ENCODE peak calls at places on chromosomes 3 and 15, in six cellular contexts. Q, N, H, O, J and A are unnamed samples.

GRCh38 chr15:71755571-71755970 is 54.8 kb upstream of the NR2E3 start:
- DNase-seq in Q (no peak), N (no peak), H (no peak), O (no peak), J (no peak), A (no peak)

GRCh38 chr15:88385078-88385700 is 82.0 kb downstream of the MRPL46 start:
- DNase-seq in Q (no peak), N (no peak), H (peak), O (peak), J (no peak), A (no peak)

GRCh38 chr3:97970929-97971460 is 1.2 kb downstream of the RIOX2 start:
- DNase-seq in Q (no peak), N (no peak), H (no peak), O (no peak), J (no peak), A (no peak)

GRCh38 chr15:91109885-91110284 is 9.8 kb downstream of the SV2B start:
- DNase-seq in Q (no peak), N (no peak), H (no peak), O (no peak), J (no peak), A (no peak)

GRCh38 chr15:70488002-70488605 is 275.3 kb downstream of the UACA start:
- DNase-seq in Q (peak), N (no peak), H (peak), O (peak), J (peak), A (peak)

GRCh38 chr3:49674491-49674983 is 386 bp downstream of the APEH start:
- DNase-seq in Q (no peak), N (no peak), H (no peak), O (no peak), J (no peak), A (no peak)

GRCh38 chr3:115279939-115280338 is 132.9 kb upstream of the ZBTB20 start:
- DNase-seq in Q (no peak), N (no peak), H (peak), O (no peak), J (no peak), A (no peak)

GRCh38 chr15:78533331-78533730 is 6.9 kb upstream of the PSMA4 start:
- DNase-seq in Q (no peak), N (no peak), H (no peak), O (no peak), J (no peak), A (no peak)

GRCh38 chr3:61929631-61930030 is 368.3 kb downstream of the PTPRG start:
- DNase-seq in Q (no peak), N (no peak), H (no peak), O (peak), J (no peak), A (no peak)

GRCh38 chr3:122572940-122573412 is 4.5 kb upstream of the PARP15 start:
- DNase-seq in Q (no peak), N (peak), H (peak), O (peak), J (no peak), A (no peak)

GRCh38 chr15:97168704-97169475 is 791.6 kb upstream of the ARRDC4 start:
- DNase-seq in Q (no peak), N (no peak), H (no peak), O (peak), J (no peak), A (no peak)

GRCh38 chr3:126959921-126960603 is 22.9 kb upstream of the PLXNA1 start:
- DNase-seq in Q (peak), N (no peak), H (peak), O (peak), J (no peak), A (peak)

GRCh38 chr15:68389936-68390790 is 41.8 kb downstream of the ITGA11 start:
- DNase-seq in Q (no peak), N (no peak), H (no peak), O (peak), J (no peak), A (no peak)

GRCh38 chr3:6250167-6250566 is 610.7 kb upstream of the GRM7 start:
- DNase-seq in Q (no peak), N (no peak), H (no peak), O (no peak), J (no peak), A (no peak)
- H3K4me3 ChIP-seq in Q (no peak), N (no peak), H (no peak), O (no peak), J (no peak), A (no peak)

GRCh38 chr15:55991841-55992768 is 1.3 kb downstream of the NEDD4 start:
- DNase-seq in Q (no peak), N (no peak), H (peak), O (no peak), J (no peak), A (no peak)
- H3K4me3 ChIP-seq in Q (peak), N (no peak), H (peak), O (peak), J (peak), A (peak)

GRCh38 chr3:185283374-185283935 is 29.6 kb upstream of the EHHADH start:
- DNase-seq in Q (no peak), N (no peak), H (peak), O (no peak), J (no peak), A (no peak)

GRCh38 chr3:185282696-185283373 is 29.0 kb upstream of the EHHADH start:
- DNase-seq in Q (peak), N (peak), H (peak), O (peak), J (peak), A (peak)

GRCh38 chr3:185276415-185276814 is 22.6 kb upstream of the EHHADH start:
- DNase-seq in Q (no peak), N (no peak), H (no peak), O (no peak), J (no peak), A (no peak)

GRCh38 chr3:185279582-185280138 is 25.8 kb upstream of the EHHADH start:
- DNase-seq in Q (no peak), N (no peak), H (no peak), O (no peak), J (no peak), A (no peak)

DNA sequence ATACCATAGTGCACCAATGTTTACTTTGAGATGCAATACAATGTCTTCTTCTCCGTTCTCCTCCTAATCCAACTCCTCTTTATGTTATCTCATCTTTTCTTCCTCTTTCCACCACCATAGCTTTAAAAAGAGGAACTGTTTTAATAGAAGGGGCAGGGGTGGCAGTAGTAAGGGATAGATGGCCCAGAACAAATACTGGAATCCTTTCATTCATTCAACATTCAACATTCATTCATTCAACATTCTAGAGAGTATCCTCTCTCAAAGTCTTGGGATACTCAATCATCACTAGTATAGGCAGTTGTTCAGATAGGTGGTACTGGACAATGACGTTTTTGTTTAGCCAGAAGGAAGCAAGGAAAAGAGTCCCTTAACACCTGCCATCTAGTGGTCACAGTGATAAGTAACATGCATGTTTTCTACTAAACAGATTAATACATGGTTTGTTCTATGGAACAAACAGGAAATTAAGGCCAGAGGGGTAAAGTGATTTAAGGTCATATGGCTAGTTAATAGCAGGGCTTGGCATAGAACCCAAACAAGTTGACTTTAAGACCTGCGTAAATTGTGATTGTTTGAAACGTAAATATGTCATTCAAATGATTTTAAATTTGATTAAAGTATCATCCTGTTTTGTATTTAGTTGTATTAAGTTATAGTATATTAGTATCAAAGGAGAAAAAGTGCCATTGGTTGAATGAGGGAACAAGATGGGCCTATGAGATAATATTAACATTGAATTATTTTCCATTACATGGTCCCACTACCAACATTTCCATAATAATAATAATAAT is 26.9 kb upstream of the EHHADH start:
- DNase-seq in Q (peak), N (peak), H (peak), O (no peak), J (no peak), A (peak)
- H3K4me3 ChIP-seq in Q (no peak), N (no peak), H (no peak), O (no peak), J (no peak), A (no peak)

DNA sequence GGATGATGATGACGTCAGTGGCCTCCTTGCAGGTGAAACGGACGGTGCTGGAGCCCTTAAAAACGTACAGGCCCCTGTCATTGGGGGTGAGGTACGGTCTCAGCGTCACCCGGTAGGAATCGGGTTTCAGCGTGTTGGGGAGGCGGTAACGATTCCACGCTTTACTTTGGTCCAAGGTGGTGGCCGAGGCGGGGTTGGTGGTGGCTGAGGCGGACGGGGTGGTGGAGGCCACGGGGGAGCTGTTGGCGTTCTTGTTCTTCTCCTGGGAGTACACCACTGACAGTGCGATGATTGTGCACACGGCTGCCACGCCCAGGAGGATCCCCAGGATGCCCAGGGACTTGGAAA is 8.5 kb downstream of the ANPEP start:
- DNase-seq in Q (no peak), N (no peak), H (no peak), O (no peak), J (no peak), A (no peak)
- H3K4me3 ChIP-seq in Q (no peak), N (no peak), H (no peak), O (no peak), J (no peak), A (no peak)

GRCh38 chr3:70431906-70432305 is 119.5 kb upstream of the MDFIC2 start:
- DNase-seq in Q (no peak), N (no peak), H (peak), O (no peak), J (no peak), A (no peak)

GRCh38 chr3:70433091-70433490 is 120.7 kb upstream of the MDFIC2 start:
- DNase-seq in Q (no peak), N (no peak), H (peak), O (no peak), J (no peak), A (no peak)
- H3K4me3 ChIP-seq in Q (no peak), N (no peak), H (no peak), O (no peak), J (no peak), A (no peak)

DNA sequence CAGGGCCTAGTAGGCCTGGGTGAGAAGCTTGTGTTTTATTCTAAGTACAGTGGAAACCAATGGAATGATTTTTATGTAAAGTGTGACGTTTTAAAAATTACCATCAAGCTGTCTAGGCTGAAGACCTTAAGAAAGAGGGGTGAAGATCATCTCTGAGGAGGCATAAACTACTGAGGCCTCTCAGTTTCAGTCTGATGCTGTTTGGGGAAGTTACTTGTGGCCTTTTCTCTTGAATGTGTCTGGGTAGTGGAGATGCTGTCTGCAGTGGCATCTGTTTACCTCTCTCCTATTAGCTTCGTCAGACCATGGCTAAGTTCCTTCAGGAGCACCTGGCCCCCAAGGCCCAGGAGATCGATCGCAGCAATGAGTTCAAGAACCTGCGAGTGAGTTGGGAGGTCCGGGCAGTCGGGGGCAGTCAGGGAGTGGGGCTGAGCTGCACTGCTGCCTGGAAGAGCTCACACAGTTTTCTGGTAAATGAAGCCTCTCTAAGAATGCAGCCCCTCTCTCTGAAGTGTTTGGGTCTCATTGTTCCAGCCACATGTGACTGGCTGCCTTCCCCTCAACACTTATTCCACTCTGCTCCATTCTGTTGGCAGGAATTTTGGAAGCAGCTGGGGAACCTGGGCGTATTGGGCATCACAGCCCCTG is 1.9 kb downstream of the IVD start:
- DNase-seq in Q (no peak), N (no peak), H (no peak), O (no peak), J (no peak), A (no peak)
- H3K4me3 ChIP-seq in Q (no peak), N (no peak), H (peak), O (no peak), J (no peak), A (no peak)

DNA sequence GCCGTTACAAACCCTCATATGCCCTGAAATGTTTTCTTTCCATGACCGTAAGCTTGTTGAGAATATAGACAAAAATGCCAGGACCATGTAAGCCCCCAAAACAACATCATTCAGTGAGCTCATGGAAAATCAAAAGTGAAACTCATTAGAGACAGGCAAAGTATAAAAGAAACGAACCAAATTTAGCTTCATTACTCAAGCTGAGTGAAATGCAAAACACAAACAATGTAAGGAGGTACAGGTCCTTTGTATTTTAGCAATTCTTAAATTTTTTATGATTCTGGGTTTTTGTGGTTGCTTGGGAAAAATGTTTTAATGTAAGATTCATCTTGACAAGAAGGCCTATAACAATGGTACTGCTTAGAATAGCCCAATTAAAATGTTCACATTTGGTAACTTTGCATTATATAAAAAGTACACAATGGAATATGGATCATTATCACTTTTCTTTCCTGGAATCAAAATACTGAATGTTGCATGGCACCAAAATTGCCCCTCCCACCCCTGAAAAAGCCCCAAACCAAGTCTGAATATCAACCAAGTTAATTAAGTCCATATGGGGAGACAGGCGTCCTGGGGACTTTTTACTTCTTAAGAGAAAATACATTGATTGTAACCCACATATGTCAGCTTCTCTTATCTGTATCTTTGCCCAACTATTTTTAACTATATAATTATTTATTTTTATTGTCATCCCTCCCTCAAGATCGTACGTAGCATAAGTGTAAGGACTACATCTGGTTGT is 247.7 kb upstream of the CDIN1 start:
- DNase-seq in Q (no peak), N (no peak), H (peak), O (no peak), J (no peak), A (no peak)
- H3K4me3 ChIP-seq in Q (no peak), N (no peak), H (peak), O (no peak), J (no peak), A (no peak)